ENCODE peak calls at places on chromosomes 5 and 9, in seven cellular contexts. M is GM13976, W is A549, V is neural crest cell, T is GM23338, G is cardiac muscle cell, H is HFFc6. Y is an unnamed sample.
A peak's percentile ranks its signal among the peaks of the same experiment; 100 is the strongest.

GRCh38 chr5:9091896-9092662 is 453.8 kb downstream of the SEMA5A start:
- DNase-seq in V (no peak), M (no peak), G (no peak), T (no peak), W (no peak), H (no peak), Y (no peak)

GRCh38 chr5:171961117-171961516 is 45.3 kb downstream of the FBXW11 start:
- DNase-seq in H (no peak), M (peak; percentile 59), G (peak; percentile 52), T (no peak), V (no peak), W (no peak), Y (peak; percentile 81)

GRCh38 chr9:94801242-94801641 is 74.7 kb downstream of the AOPEP start:
- DNase-seq in T (no peak), G (no peak), M (no peak), H (no peak), W (no peak), V (no peak), Y (no peak)

GRCh38 chr9:121765021-121765950 is 113.9 kb downstream of the DAB2IP start:
- DNase-seq in M (no peak), G (peak; percentile 63), W (no peak), H (peak; percentile 38), V (no peak), T (no peak), Y (no peak)

GRCh38 chr9:92728831-92729734 is 35.5 kb downstream of the BICD2 start:
- DNase-seq in W (no peak), M (peak; percentile 80), G (no peak), H (peak; percentile 36), T (peak; percentile 51), V (no peak), Y (no peak)

GRCh38 chr5:59728356-59728755 is 165.2 kb downstream of the PDE4D start:
- DNase-seq in V (no peak), H (no peak), G (no peak), W (no peak), M (no peak), T (no peak), Y (no peak)

GRCh38 chr9:96157675-96158074 is 144.3 kb downstream of the HSD17B3 start:
- DNase-seq in T (no peak), M (no peak), H (no peak), G (no peak), W (no peak), V (no peak), Y (no peak)

GRCh38 chr5:88826959-88827585 is 55.9 kb downstream of the MEF2C start:
- DNase-seq in H (peak; percentile 68), W (no peak), T (peak; percentile 18), G (peak; percentile 85), V (no peak), M (no peak), Y (peak; percentile 19)

GRCh38 chr9:120436937-120437592 is 142.9 kb downstream of the CDK5RAP2 start:
- DNase-seq in G (peak; percentile 72), T (no peak), V (no peak), H (no peak), W (no peak), M (no peak), Y (peak; percentile 4)

GRCh38 chr5:119368238-119368630 is 12.4 kb downstream of the TNFAIP8 start:
- DNase-seq in T (no peak), M (peak; percentile 41), G (no peak), W (no peak), V (no peak), H (no peak), Y (peak; percentile 85)

GRCh38 chr5:65059681-65060598 is 291.2 kb downstream of the CWC27 start:
- DNase-seq in M (no peak), G (no peak), V (no peak), H (peak; percentile 43), W (no peak), T (no peak), Y (no peak)

GRCh38 chr5:95519681-95520080 is 35.1 kb downstream of the SKIC3 start:
- DNase-seq in W (no peak), M (no peak), H (no peak), T (no peak), G (no peak), V (no peak), Y (no peak)

GRCh38 chr5:181204561-181205401 is at the start of gene TRIM7:
- DNase-seq in G (no peak), T (peak; percentile 60), V (peak; percentile 16), H (no peak), W (peak; percentile 65), M (peak; percentile 65), Y (no peak)

GRCh38 chr5:58872670-58873273 is 289.9 kb downstream of the RAB3C start:
- DNase-seq in H (no peak), V (no peak), W (no peak), T (no peak), M (no peak), G (no peak), Y (no peak)

GRCh38 chr5:3310551-3311340 is 284.9 kb upstream of the IRX1 start:
- DNase-seq in T (no peak), M (no peak), G (peak; percentile 57), V (peak; percentile 23), H (no peak), W (no peak), Y (no peak)

GRCh38 chr5:148972958-148973357 is 89.9 kb downstream of the SH3TC2 start:
- DNase-seq in W (peak; percentile 79), G (peak; percentile 71), T (no peak), V (no peak), H (peak; percentile 86), M (no peak), Y (no peak)

GRCh38 chr9:32430720-32431119 is 46.3 kb downstream of the ACO1 start:
- DNase-seq in G (peak; percentile 66), H (peak; percentile 62), V (no peak), T (no peak), W (no peak), M (no peak), Y (no peak)

GRCh38 chr9:94875300-94876063 is 149.0 kb downstream of the AOPEP start:
- DNase-seq in V (no peak), T (no peak), H (no peak), W (no peak), G (no peak), M (peak; percentile 42), Y (no peak)

GRCh38 chr9:128001411-128002298 is 20.9 kb upstream of the EEIG1 start:
- DNase-seq in G (peak; percentile 83), V (no peak), H (peak; percentile 92), T (peak; percentile 79), W (peak; percentile 80), M (no peak), Y (no peak)

GRCh38 chr5:54438601-54439399 is 16.7 kb upstream of the HSPB3 start:
- DNase-seq in W (no peak), M (no peak), T (no peak), G (no peak), H (no peak), V (no peak), Y (no peak)

GRCh38 chr5:157004893-157005551 is 42.0 kb upstream of the TIMD4 start:
- DNase-seq in T (no peak), H (no peak), M (peak; percentile 26), G (no peak), W (no peak), V (no peak), Y (peak; percentile 26)

GRCh38 chr5:76715484-76715733 is 517 bp upstream of the F2R start:
- DNase-seq in M (peak; percentile 59), W (no peak), H (no peak), V (no peak), G (no peak), T (no peak), Y (no peak)

GRCh38 chr5:112467467-112467866 is 48.4 kb upstream of the EPB41L4A start:
- DNase-seq in G (no peak), W (no peak), T (no peak), H (no peak), V (no peak), M (no peak), Y (no peak)

GRCh38 chr5:75545131-75545530 is 33.4 kb downstream of the POLK start:
- DNase-seq in M (no peak), H (no peak), W (no peak), G (no peak), T (no peak), V (no peak), Y (no peak)

GRCh38 chr9:129964901-129965734 is 77.9 kb downstream of the FNBP1 start:
- DNase-seq in G (peak; percentile 43), T (peak; percentile 51), V (no peak), W (no peak), M (no peak), H (peak; percentile 83), Y (no peak)

GRCh38 chr9:137150485-137151060 is 11.6 kb downstream of the GRIN1 start:
- DNase-seq in T (peak; percentile 63), H (no peak), M (peak; percentile 91), V (no peak), W (no peak), G (no peak), Y (peak; percentile 91)

GRCh38 chr5:174935854-174936474 is 211.6 kb downstream of the MSX2 start:
- DNase-seq in T (peak; percentile 86), M (peak; percentile 64), G (peak; percentile 72), H (peak; percentile 16), V (peak; percentile 82), W (peak; percentile 68), Y (peak; percentile 39)
- TF ChIP-seq CTCF in T (peak; percentile 92), M (peak; percentile 82), G (peak; percentile 95), H (peak; percentile 94), V (peak; percentile 93), W (peak; percentile 88), Y (peak; percentile 83)

DNA sequence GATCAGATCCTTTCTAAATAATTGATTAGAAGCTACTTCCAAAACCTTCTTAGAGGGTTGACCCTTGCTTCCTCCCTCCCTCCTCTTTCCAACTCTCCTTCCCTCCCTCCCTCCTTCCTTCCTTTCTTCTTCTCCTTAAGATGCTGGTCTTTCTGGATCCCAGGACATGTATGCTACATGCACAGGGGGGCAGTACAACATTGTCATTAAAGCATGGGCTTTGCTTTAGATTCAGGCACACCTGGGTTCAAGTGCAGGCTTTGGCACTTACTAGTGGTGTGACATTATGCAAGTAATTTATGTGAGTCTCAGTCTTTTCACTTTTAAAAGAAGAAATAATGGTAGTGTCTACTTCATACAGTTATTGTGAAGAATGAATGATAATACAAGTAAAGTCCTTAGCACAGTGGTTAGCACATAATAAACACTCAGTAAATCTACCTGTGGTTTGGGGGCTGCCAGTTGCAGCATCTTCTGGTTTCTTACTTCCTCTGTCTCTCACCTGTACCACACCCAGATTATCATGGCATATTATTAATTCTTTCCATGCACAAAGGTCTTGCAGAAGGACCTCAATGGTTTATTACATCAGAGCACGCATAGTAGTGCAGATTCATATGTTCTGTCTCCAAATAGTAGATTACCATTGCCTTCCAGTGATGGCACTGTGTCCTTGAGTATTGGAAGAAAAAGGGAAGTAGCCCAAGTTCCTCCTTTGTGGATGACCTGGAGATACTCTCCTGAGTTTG is 154.1 kb downstream of the ARHGAP26 start:
- DNase-seq in T (no peak), V (no peak), M (peak; percentile 40), H (no peak), W (peak; percentile 13), G (peak; percentile 35), Y (peak; percentile 28)
- TF ChIP-seq CTCF in T (no peak), V (no peak), M (no peak), H (peak; percentile 51), W (peak; percentile 40), G (peak; percentile 24), Y (no peak)

GRCh38 chr9:73869261-73869660 is 627.9 kb upstream of the RORB start:
- DNase-seq in W (no peak), M (peak; percentile 13), G (peak; percentile 69), V (no peak), H (peak; percentile 0), T (no peak), Y (peak; percentile 67)
- TF ChIP-seq CTCF in W (no peak), M (no peak), G (no peak), V (no peak), H (no peak), T (no peak), Y (no peak)

GRCh38 chr9:124706685-124707084 is 64.4 kb downstream of the NR6A1 start:
- DNase-seq in T (no peak), W (no peak), M (no peak), V (no peak), G (no peak), H (no peak), Y (no peak)
- TF ChIP-seq CTCF in T (no peak), W (no peak), M (no peak), V (no peak), G (no peak), H (no peak), Y (no peak)